ENCODE peak calls at places on chromosomes 1 and 21, in six cellular contexts. H is posterior cingulate gyrus; B is iris pigment epithelial cell; I is NCI-H2107; V is stimulated activated CD4-positive, alpha-beta T cell treated with anti-CD3 and anti-CD28 coated beads, Interleukin-2, amount 100 ng/mL, for 48 hours; Y is OCI-LY7. Q is an unnamed sample.

GRCh38 chr1:186082235-186082937 is 292.7 kb downstream of the TPR start:
- DNase-seq in B (peak; percentile 93), H (no peak), V (peak; percentile 0), Y (peak; percentile 92), I (peak; percentile 93), Q (no peak)

GRCh38 chr1:227449051-227449450 is 114.3 kb upstream of the ZNF678 start:
- DNase-seq in H (no peak), I (no peak), Y (peak; percentile 55), V (peak; percentile 17), B (no peak), Q (peak; percentile 70)

GRCh38 chr1:224615861-224616760 is at the start of gene CNIH3:
- DNase-seq in I (peak; percentile 65), Y (no peak), H (peak; percentile 34), V (no peak), B (peak; percentile 35), Q (no peak)

GRCh38 chr1:41802532-41803501 is 115.9 kb downstream of the HIVEP3 start:
- DNase-seq in B (no peak), H (peak; percentile 44), Y (peak; percentile 41), I (no peak), V (no peak), Q (peak; percentile 91)

GRCh38 chr1:147080671-147081394 is 91.4 kb downstream of the PRKAB2 start:
- DNase-seq in H (no peak), V (no peak), Y (no peak), I (no peak), B (no peak), Q (no peak)

GRCh38 chr1:230143534-230143933 is 76.5 kb downstream of the GALNT2 start:
- DNase-seq in Y (peak; percentile 23), I (no peak), V (no peak), B (no peak), H (no peak), Q (no peak)

GRCh38 chr1:38289034-38289433 is 242.4 kb upstream of the POU3F1 start:
- DNase-seq in V (no peak), H (no peak), Y (no peak), B (no peak), I (no peak), Q (no peak)

GRCh38 chr1:180636138-180636537 is 4.3 kb downstream of the XPR1 start:
- DNase-seq in V (no peak), I (peak; percentile 57), H (no peak), Y (no peak), B (peak; percentile 60), Q (no peak)

GRCh38 chr1:232274236-232274855 is 355.6 kb downstream of the SIPA1L2 start:
- DNase-seq in V (no peak), H (no peak), Y (no peak), I (no peak), B (no peak), Q (no peak)

GRCh38 chr1:228058172-228058980 is 24.1 kb upstream of the ARF1 start:
- DNase-seq in I (no peak), B (no peak), Y (no peak), V (no peak), H (no peak), Q (no peak)

GRCh38 chr21:31308584-31308983 is 35.5 kb downstream of the TIAM1 start:
- DNase-seq in H (no peak), I (no peak), B (no peak), V (no peak), Y (no peak), Q (no peak)

GRCh38 chr21:35359076-35359475 is 310.0 kb upstream of the RUNX1 start:
- DNase-seq in H (no peak), B (no peak), V (no peak), Y (no peak), I (no peak), Q (no peak)